ENCODE peak calls at places on chromosomes 3 and 15, in ten cellular contexts. C, M, R, I, W, J, B, Z, X and P are unnamed samples.

GRCh38 chr15:73989001-73989798 is 2.9 kb downstream of the STOML1 start:
- DNase-seq in I (no peak), M (no peak), C (peak; percentile 11), J (no peak), B (no peak), W (peak; percentile 65), R (no peak), X (no peak), Z (no peak), P (no peak)

GRCh38 chr15:22888120-22888859 is 49.8 kb downstream of the NIPA2 start:
- DNase-seq in Z (no peak), R (no peak), W (peak; percentile 78), X (no peak), B (no peak), M (no peak), J (no peak), C (peak; percentile 22), I (no peak), P (no peak)

GRCh38 chr3:155744091-155744625 is 713 bp downstream of the PLCH1 start:
- DNase-seq in R (peak; percentile 76), W (peak; percentile 81), B (peak; percentile 34), M (no peak), X (peak; percentile 93), I (peak; percentile 33), J (peak; percentile 57), C (peak; percentile 90), Z (peak; percentile 48), P (peak; percentile 71)

GRCh38 chr3:56952846-56953245 is 107.6 kb upstream of the SPATA12 start:
- DNase-seq in B (no peak), J (no peak), M (no peak), Z (no peak), R (no peak), X (no peak), I (no peak), C (no peak), W (no peak), P (no peak)

GRCh38 chr3:140845878-140846277 is 95.8 kb upstream of the SLC25A36 start:
- DNase-seq in Z (no peak), I (no peak), C (no peak), J (no peak), M (no peak), B (no peak), R (no peak), X (no peak), W (no peak), P (no peak)

GRCh38 chr15:84668221-84668982 is 10.4 kb upstream of the NMB start:
- DNase-seq in Z (no peak), R (no peak), M (no peak), X (no peak), C (no peak), J (no peak), B (no peak), W (no peak), I (no peak), P (no peak)

GRCh38 chr15:71934446-71934845 is 124.1 kb downstream of the NR2E3 start:
- DNase-seq in X (no peak), J (no peak), M (no peak), I (no peak), W (no peak), R (no peak), C (no peak), B (no peak), Z (no peak), P (no peak)

GRCh38 chr3:130787422-130788068 is 40.9 kb upstream of the PIK3R4 start:
- DNase-seq in M (no peak), B (no peak), J (no peak), X (no peak), Z (no peak), R (no peak), I (no peak), C (no peak), W (no peak), P (no peak)

GRCh38 chr3:17478673-17479072 is 263.8 kb downstream of the TBC1D5 start:
- DNase-seq in M (peak; percentile 87), B (no peak), J (no peak), C (no peak), I (no peak), X (no peak), R (no peak), Z (peak; percentile 9), W (peak; percentile 46), P (no peak)

GRCh38 chr15:77607894-77608261 is 24.8 kb downstream of the LINGO1 start:
- DNase-seq in C (no peak), B (no peak), I (no peak), X (no peak), Z (no peak), W (no peak), R (no peak), J (no peak), M (no peak), P (no peak)

GRCh38 chr15:77606142-77607034 is 26.3 kb downstream of the LINGO1 start:
- DNase-seq in J (no peak), Z (no peak), B (no peak), W (no peak), M (no peak), I (peak; percentile 31), X (no peak), R (peak; percentile 73), C (no peak), P (no peak)

GRCh38 chr15:77608774-77609173 is 23.9 kb downstream of the LINGO1 start:
- DNase-seq in I (no peak), W (no peak), C (no peak), Z (no peak), J (no peak), R (no peak), B (no peak), M (no peak), X (no peak), P (no peak)

GRCh38 chr15:77605582-77605981 is 27.1 kb downstream of the LINGO1 start:
- DNase-seq in C (no peak), J (no peak), Z (no peak), M (no peak), R (no peak), I (no peak), X (no peak), B (no peak), W (no peak), P (no peak)

GRCh38 chr15:77607111-77607893 is 25.4 kb downstream of the LINGO1 start:
- DNase-seq in Z (no peak), X (peak; percentile 80), M (no peak), J (peak; percentile 45), W (peak; percentile 49), I (peak; percentile 29), R (peak; percentile 58), B (peak; percentile 43), C (no peak), P (no peak)
- H3K4me1 ChIP-seq in Z (no peaks in the 10 kb centered on the region), X (peaks cover 60% of the 10 kb centered on the region), M (peaks cover 31% of the 10 kb centered on the region), J (peaks cover 5% of the 10 kb centered on the region), W (peaks cover 26% of the 10 kb centered on the region), I (peaks cover 24% of the 10 kb centered on the region), R (peaks cover 48% of the 10 kb centered on the region), B (peaks cover 11% of the 10 kb centered on the region), C (no peaks in the 10 kb centered on the region), P (no peaks in the 10 kb centered on the region)

GRCh38 chr15:59376735-59377134 is 4.1 kb upstream of the MYO1E start:
- DNase-seq in W (no peak), J (no peak), M (no peak), R (no peak), X (no peak), C (no peak), B (no peak), I (no peak), Z (no peak), P (no peak)
- TF ChIP-seq CTCF in W (peak; percentile 17), J (no peak), M (no peak), R (no peak), X (no peak), C (peak; percentile 8), B (peak; percentile 31), I (peak; percentile 25), Z (no peak), P (no peak)

GRCh38 chr3:184561329-184562145 is at the start of gene EPHB3:
- DNase-seq in M (peak; percentile 82), X (peak; percentile 100), C (peak; percentile 99), W (peak; percentile 100), I (peak; percentile 98), Z (peak; percentile 92), R (peak; percentile 98), J (peak; percentile 98), B (peak; percentile 99), P (peak; percentile 99)

GRCh38 chr3:184560992-184561328 is 625 bp upstream of the EPHB3 start:
- DNase-seq in M (no peak), X (no peak), B (no peak), R (peak; percentile 43), I (no peak), Z (no peak), C (no peak), W (no peak), J (no peak), P (no peak)

GRCh38 chr3:184562146-184562861 is 719 bp downstream of the EPHB3 start:
- DNase-seq in C (peak; percentile 70), M (no peak), X (peak; percentile 56), R (no peak), Z (no peak), B (no peak), I (no peak), J (no peak), W (no peak), P (no peak)

GRCh38 chr3:184559336-184559735 is 2.2 kb upstream of the EPHB3 start:
- DNase-seq in R (peak; percentile 91), Z (peak; percentile 65), J (no peak), B (no peak), W (no peak), X (no peak), M (no peak), I (no peak), C (peak; percentile 83), P (no peak)

GRCh38 chr3:184560531-184560930 is 1.1 kb upstream of the EPHB3 start:
- DNase-seq in C (no peak), I (no peak), Z (no peak), B (no peak), M (no peak), J (no peak), W (no peak), R (peak; percentile 46), X (no peak), P (no peak)
- H3K4me3 ChIP-seq in C (no peak overlapping the region), I (peak overlapping the region; percentile 81), Z (no peak overlapping the region), B (no peak overlapping the region), M (peak overlapping the region; percentile 60), J (no peak overlapping the region), W (no peak overlapping the region), R (no peak overlapping the region), X (no peak overlapping the region), P (no peak overlapping the region)

GRCh38 chr3:107328074-107328473 is 49.2 kb upstream of the CCDC54 start:
- DNase-seq in B (no peak), X (no peak), M (no peak), I (no peak), R (no peak), Z (no peak), C (no peak), J (no peak), W (no peak), P (no peak)

GRCh38 chr3:107325446-107325845 is 51.8 kb upstream of the CCDC54 start:
- DNase-seq in C (no peak), B (no peak), M (no peak), J (no peak), Z (no peak), X (no peak), R (no peak), W (no peak), I (no peak), P (no peak)

GRCh38 chr3:107329088-107329487 is 48.2 kb upstream of the CCDC54 start:
- DNase-seq in R (no peak), J (no peak), W (no peak), M (no peak), B (no peak), I (no peak), C (no peak), Z (no peak), X (no peak), P (no peak)

GRCh38 chr3:107323723-107324122 is 53.5 kb upstream of the CCDC54 start:
- DNase-seq in C (no peak), R (no peak), W (no peak), X (no peak), B (no peak), M (no peak), J (no peak), Z (no peak), I (no peak), P (no peak)
- H3K4me1 ChIP-seq in C (no peaks in the 10 kb centered on the region), R (no peaks in the 10 kb centered on the region), W (no peaks in the 10 kb centered on the region), X (peaks cover 7% of the 10 kb centered on the region), B (no peaks in the 10 kb centered on the region), M (no peaks in the 10 kb centered on the region), J (no peaks in the 10 kb centered on the region), Z (no peaks in the 10 kb centered on the region), I (no peaks in the 10 kb centered on the region), P (no peaks in the 10 kb centered on the region)